ENCODE peak calls at places on chromosomes 5 and 9, in five cellular contexts. P is pancreas, O is PC-3, B is psoas muscle, Y is mammary epithelial cell. G is an unnamed sample. For H3K27me3, the result is how much of the 10 kb centered on the place peaks cover.

GRCh38 chr5:153463806-153464205 is 26.7 kb upstream of the GRIA1 start:
- DNase-seq in P (no peak), O (peak), B (no peak), Y (peak), G (peak)

GRCh38 chr9:137298401-137298982 is 3.6 kb downstream of the NRARP start:
- DNase-seq in P (no peak), O (no peak), B (no peak), Y (no peak), G (peak)

GRCh38 chr5:77015938-77016569 is 14.2 kb upstream of the AGGF1 start:
- DNase-seq in P (no peak), O (peak), B (no peak), Y (peak), G (peak)

GRCh38 chr5:34976347-34976746 is 47.0 kb downstream of the DNAJC21 start:
- DNase-seq in P (no peak), O (no peak), B (no peak), Y (no peak), G (no peak)

GRCh38 chr9:27359763-27360162 is 62.8 kb upstream of the EQTN start:
- DNase-seq in P (no peak), O (no peak), B (no peak), Y (no peak), G (no peak)

GRCh38 chr5:5686356-5686755 is 263.9 kb downstream of the ICE1 start:
- DNase-seq in P (no peak), O (no peak), B (no peak), Y (no peak), G (no peak)

GRCh38 chr5:31664566-31664965 is 25.6 kb downstream of the PDZD2 start:
- DNase-seq in P (no peak), O (peak), B (no peak), Y (peak), G (no peak)

GRCh38 chr9:92650839-92651621 is 18.9 kb downstream of the IPPK start:
- DNase-seq in P (no peak), O (no peak), B (peak), Y (no peak), G (peak)

GRCh38 chr5:8641796-8642505 is 773.0 kb downstream of the MTRR start:
- DNase-seq in P (no peak), O (no peak), B (no peak), Y (no peak), G (no peak)

GRCh38 chr5:79464695-79465332 is 49.1 kb downstream of the HOMER1 start:
- DNase-seq in P (no peak), O (peak), B (no peak), Y (peak), G (no peak)

GRCh38 chr9:115845648-115846312 is 307.8 kb upstream of the PAPPA start:
- DNase-seq in P (no peak), O (peak), B (no peak), Y (peak), G (peak)

GRCh38 chr5:74673011-74673790 is 11.8 kb upstream of the HEXB start:
- DNase-seq in P (no peak), O (peak), B (no peak), Y (no peak), G (no peak)

GRCh38 chr5:154714271-154714986 is 40.7 kb upstream of the LARP1 start:
- DNase-seq in P (peak), O (peak), B (no peak), Y (peak), G (peak)

GRCh38 chr9:89549031-89549644 is 51.2 kb upstream of the SEMA4D start:
- DNase-seq in P (peak), O (peak), B (peak), Y (peak), G (peak)

GRCh38 chr9:76114144-76114543 is 223.7 kb downstream of the PCSK5 start:
- DNase-seq in P (no peak), O (no peak), B (no peak), Y (no peak), G (peak)

GRCh38 chr5:134275822-134276221 is 49.9 kb upstream of the PPP2CA start:
- DNase-seq in P (no peak), O (no peak), B (no peak), Y (no peak), G (no peak)

GRCh38 chr9:86734762-86735161 is 212.5 kb downstream of the GAS1 start:
- DNase-seq in P (no peak), O (peak), B (no peak), Y (peak), G (peak)

GRCh38 chr9:128986671-128987070 is 39.2 kb downstream of the NUP188 start:
- DNase-seq in P (no peak), O (no peak), B (no peak), Y (no peak), G (no peak)

GRCh38 chr5:124735169-124735858 is 11.1 kb downstream of the ZNF608 start:
- DNase-seq in P (peak), O (no peak), B (peak), Y (no peak), G (no peak)

GRCh38 chr5:172477466-172477865 is 23.1 kb upstream of the SH3PXD2B start:
- DNase-seq in P (no peak), O (no peak), B (no peak), Y (no peak), G (no peak)

GRCh38 chr5:137498301-137498735 is 808 bp downstream of the SPOCK1 start:
- DNase-seq in P (peak), O (peak), B (peak), Y (no peak), G (no peak)

GRCh38 chr5:38535281-38535750 is 21.1 kb downstream of the LIFR start:
- DNase-seq in P (no peak), O (no peak), B (no peak), Y (no peak), G (no peak)

GRCh38 chr5:92544042-92544441 is 1037.0 kb downstream of the NR2F1-AS1 start:
- DNase-seq in P (no peak), O (no peak), B (no peak), Y (no peak), G (no peak)

GRCh38 chr9:4038182-4038723 is 261.6 kb downstream of the GLIS3 start:
- DNase-seq in P (no peak), O (peak), B (no peak), Y (peak), G (peak)

GRCh38 chr9:106859957-106860715 is 2.8 kb upstream of the ZNF462 start:
- DNase-seq in P (peak), O (peak), B (peak), Y (peak), G (no peak)

GRCh38 chr5:67030289-67031069 is 166.1 kb downstream of the CD180 start:
- DNase-seq in P (no peak), O (peak), B (no peak), Y (peak), G (no peak)

GRCh38 chr5:171750316-171750788 is 35.3 kb upstream of the SMIM23 start:
- DNase-seq in P (no peak), O (peak), B (peak), Y (no peak), G (peak)

GRCh38 chr9:108860764-108861163 is 1.3 kb upstream of the ACTL7A start:
- DNase-seq in P (no peak), O (no peak), B (no peak), Y (no peak), G (no peak)

GRCh38 chr5:140181002-140181483 is 6.1 kb downstream of the CYSTM1 start:
- DNase-seq in P (no peak), O (no peak), B (no peak), Y (no peak), G (no peak)

GRCh38 chr9:95049761-95050160 is 267.7 kb downstream of the FANCC start:
- DNase-seq in P (no peak), O (no peak), B (no peak), Y (no peak), G (no peak)

GRCh38 chr9:95045751-95046150 is 271.8 kb downstream of the FANCC start:
- DNase-seq in P (peak), O (no peak), B (no peak), Y (no peak), G (no peak)

GRCh38 chr9:95048225-95049087 is 269.1 kb downstream of the FANCC start:
- DNase-seq in P (peak), O (peak), B (peak), Y (peak), G (no peak)

GRCh38 chr9:95044731-95045508 is 272.6 kb downstream of the FANCC start:
- DNase-seq in P (peak), O (no peak), B (peak), Y (no peak), G (no peak)

DNA sequence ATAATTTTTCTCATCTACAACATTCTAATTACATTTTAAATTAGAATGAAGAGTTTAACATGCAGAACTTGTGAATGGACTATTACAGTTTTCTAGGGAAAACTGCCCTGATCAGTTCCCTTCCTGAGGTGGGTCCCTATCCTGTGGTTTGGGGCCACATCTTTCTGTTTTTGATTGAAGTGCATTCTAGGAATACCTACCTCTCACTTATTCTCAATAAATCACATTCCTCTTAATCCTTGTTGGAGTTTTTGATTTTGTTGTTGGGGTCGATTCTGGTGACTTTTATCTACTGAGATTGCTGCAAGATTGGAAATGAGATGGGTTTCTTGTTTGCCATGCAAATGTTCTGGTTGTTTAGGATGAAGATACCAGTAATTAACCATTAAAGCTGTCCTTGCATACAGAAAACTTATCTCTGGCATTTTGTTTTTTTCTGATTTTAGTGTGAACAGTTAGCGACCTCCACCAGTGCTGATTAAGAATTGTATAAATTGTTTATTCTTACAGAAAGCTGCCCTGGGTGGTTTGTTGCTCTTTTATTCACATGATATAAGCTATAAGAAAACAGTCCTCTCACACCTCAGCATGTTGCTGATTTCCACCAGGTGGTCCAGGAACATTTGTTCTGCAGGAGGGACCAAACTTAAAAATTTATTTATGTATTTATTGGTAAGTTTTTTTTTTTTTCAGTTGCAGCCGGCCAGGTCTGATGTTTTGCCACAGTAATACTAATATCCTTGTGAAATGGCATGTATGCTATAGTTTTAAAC is 269.9 kb downstream of the FANCC start:
- DNase-seq in P (no peak), O (no peak), B (no peak), Y (no peak), G (no peak)
- H3K4me3 ChIP-seq in P (no peak), O (peak), B (peak), Y (peak), G (no peak)

GRCh38 chr5:15796096-15796495 is 296.1 kb downstream of the FBXL7 start:
- DNase-seq in P (no peak), O (no peak), B (no peak), Y (no peak), G (no peak)

GRCh38 chr5:15798006-15798405 is 298.0 kb downstream of the FBXL7 start:
- DNase-seq in P (no peak), O (no peak), B (no peak), Y (no peak), G (no peak)

GRCh38 chr5:15794117-15794985 is 294.4 kb downstream of the FBXL7 start:
- DNase-seq in P (no peak), O (no peak), B (no peak), Y (no peak), G (no peak)

GRCh38 chr5:15797116-15797515 is 297.1 kb downstream of the FBXL7 start:
- DNase-seq in P (no peak), O (no peak), B (no peak), Y (no peak), G (no peak)

GRCh38 chr5:15796557-15796956 is 296.6 kb downstream of the FBXL7 start:
- DNase-seq in P (no peak), O (no peak), B (no peak), Y (no peak), G (no peak)
- H3K27ac ChIP-seq in P (no peak), O (no peak), B (no peak), Y (no peak), G (no peak)

GRCh38 chr9:36878986-36879982 is 154.8 kb downstream of the PAX5 start:
- DNase-seq in P (no peak), O (no peak), B (peak), Y (no peak), G (no peak)
- H3K27me3 ChIP-seq in P (under half), O (under half), B (under half), Y (under half), G (under half)

DNA sequence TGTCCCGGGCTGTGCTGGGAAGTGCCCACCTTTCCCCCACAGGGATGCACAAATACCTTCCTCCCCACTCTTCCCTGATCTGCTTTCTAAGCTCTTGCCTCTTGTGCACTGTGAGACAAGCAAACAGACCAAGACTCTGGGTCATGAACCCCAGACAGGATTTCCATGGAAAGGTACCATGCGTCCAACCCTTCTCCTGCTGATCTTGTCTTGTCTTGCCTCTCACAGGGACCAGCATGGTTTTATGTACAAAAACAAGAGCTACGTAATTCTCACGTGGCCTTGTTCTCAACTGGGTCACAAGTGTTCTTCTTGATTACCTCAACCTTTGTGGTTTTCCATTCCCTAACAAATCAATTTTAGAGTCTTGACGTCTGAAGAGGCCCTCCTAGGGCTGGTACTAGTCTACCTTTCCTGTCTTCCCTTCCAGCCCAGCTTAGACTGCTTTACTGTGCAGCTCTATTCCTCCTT is 176.5 kb upstream of the MAP3K1 start:
- DNase-seq in P (no peak), O (no peak), B (no peak), Y (peak), G (no peak)
- H3K4me3 ChIP-seq in P (no peak), O (no peak), B (no peak), Y (no peak), G (no peak)

DNA sequence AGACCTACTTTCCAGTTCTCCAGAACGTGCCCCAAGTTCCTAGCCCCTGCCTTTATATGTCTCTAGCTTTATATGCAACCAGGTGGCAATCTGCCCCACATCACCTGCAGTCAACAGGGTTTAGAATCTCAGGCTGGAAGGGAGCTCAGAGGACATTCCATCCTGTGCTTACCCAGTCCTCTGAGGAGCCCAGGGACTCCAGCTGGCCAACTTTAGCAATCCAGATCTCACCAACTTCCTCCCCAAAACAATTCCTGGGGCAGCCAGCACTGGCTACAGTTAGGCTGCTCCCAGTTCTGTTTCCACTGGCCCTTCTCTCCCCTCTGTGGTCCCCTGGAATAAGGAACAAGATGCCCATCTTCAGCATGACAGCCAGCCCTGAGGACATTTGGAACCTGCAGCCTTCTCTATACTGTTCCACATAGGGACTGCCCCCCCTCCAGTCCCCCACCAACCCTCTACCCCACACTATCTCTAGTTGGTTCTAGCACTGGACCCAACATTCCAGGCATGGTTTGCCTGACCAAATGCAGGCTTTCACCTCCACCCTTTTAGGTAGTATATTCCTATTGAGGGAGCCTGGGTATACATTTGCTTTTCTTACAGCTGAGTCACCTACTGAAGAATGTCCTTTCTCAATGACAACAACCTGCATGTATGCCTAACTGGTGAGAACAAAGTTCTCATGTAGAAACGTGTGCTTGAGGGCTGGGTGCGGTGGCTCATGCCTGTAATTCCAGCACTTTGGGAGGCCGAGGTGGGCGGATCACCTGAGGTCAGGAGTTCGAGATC is 8.4 kb downstream of the TNIP1 start:
- DNase-seq in P (no peak), O (peak), B (no peak), Y (peak), G (peak)
- H3K27ac ChIP-seq in P (no peak), O (peak), B (peak), Y (peak), G (peak)

DNA sequence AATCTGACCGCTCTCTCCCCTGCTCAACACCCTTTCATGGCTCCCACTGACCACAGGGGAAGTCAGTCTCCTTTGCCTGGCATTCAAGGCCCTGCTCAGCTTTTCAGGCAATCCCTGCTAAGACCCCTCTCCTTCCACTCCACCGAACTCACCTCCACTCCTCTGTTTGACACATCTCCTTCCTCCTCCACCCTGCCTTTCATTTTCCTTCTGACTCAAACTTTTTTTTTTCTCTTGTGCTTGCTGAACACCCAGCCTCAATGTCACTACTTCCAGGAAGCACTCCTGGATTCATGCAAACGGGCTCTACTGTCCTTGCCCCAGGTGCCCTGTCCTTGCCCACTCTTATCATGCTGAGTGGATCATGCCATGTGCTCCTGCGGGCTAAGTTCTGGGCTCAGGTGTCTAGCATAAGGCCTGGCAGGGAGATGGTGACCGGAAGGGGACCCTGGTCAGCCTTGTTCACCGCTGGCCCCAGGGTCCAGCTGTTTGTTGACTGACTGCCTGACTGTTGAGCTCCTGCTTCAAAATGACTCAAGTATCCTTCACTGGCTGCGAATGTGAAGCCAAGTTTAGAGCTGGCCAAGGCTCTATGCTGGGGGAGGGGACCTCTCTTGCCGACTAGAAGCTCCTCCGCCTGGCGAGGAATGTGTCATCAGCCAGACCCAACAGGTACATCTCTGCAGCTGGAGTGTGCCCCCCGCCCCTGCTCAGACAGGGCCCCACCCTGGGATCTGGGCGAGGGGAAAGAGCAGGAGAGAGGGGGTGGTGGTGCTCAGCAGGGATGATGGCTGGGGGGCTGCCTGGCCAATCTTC is 6.2 kb downstream of the NR5A1 start:
- DNase-seq in P (no peak), O (no peak), B (peak), Y (no peak), G (no peak)
- H3K27me3 ChIP-seq in P (under half), O (under half), B (half or more), Y (under half), G (half or more)

DNA sequence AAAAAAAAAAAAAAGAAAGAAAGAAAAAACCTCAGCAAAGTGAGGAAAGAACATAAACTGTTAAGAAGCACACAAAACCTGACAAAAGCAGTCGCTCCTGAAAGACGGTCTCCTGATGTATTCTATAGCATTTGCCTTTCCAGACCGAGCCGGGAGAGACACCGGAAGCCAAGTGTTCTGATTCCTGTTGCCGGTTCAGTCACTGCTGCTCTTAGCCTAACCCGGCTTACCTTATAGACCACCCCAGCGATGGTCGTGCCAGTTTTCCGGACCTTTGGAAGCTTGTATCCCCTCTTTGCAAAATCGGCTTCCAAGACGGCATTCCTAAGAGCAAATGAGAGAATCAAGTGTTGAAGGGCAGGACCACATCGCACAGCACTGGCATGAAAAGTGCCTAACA is 630 bp downstream of the PSMB7 start:
- DNase-seq in P (no peak), O (no peak), B (no peak), Y (no peak), G (no peak)
- H3K4me3 ChIP-seq in P (peak), O (peak), B (peak), Y (peak), G (peak)

GRCh38 chr5:169796731-169797130 is 159.7 kb downstream of the DOCK2 start:
- DNase-seq in P (no peak), O (peak), B (no peak), Y (peak), G (no peak)
- H3K27ac ChIP-seq in P (no peak), O (no peak), B (no peak), Y (no peak), G (no peak)

GRCh38 chr5:1438871-1439270 is 6.4 kb downstream of the SLC6A3 start:
- DNase-seq in P (no peak), O (no peak), B (no peak), Y (no peak), G (no peak)
- H3K27me3 ChIP-seq in P (under half), O (under half), B (under half), Y (under half), G (under half)